ENCODE peak calls at places on chromosomes 1 and 21, in six cellular contexts. One of them, this sample, is unnamed.

GRCh38 chr1:155648207-155649147 is 38.5 kb downstream of the MSTO1 start:
- DNase-seq in IMR-90: peak; percentile 94
- DNase-seq in gastrocnemius medialis: no peak
- DNase-seq in suprapubic skin: no peak
- DNase-seq in prostate gland: peak; percentile 56
- DNase-seq in testis: no peak
- DNase-seq in this sample: peak; percentile 56

GRCh38 chr1:16977377-16977776 is 3.0 kb downstream of the MFAP2 start:
- DNase-seq in IMR-90: no peak
- DNase-seq in gastrocnemius medialis: no peak
- DNase-seq in suprapubic skin: no peak
- DNase-seq in prostate gland: no peak
- DNase-seq in testis: no peak
- DNase-seq in this sample: no peak

GRCh38 chr1:203628185-203628996 is 1.8 kb downstream of the ATP2B4 start:
- DNase-seq in IMR-90: peak; percentile 56
- DNase-seq in gastrocnemius medialis: peak; percentile 25
- DNase-seq in suprapubic skin: no peak
- DNase-seq in prostate gland: no peak
- DNase-seq in testis: peak; percentile 56
- DNase-seq in this sample: no peak

GRCh38 chr1:185480545-185480944 is 163.5 kb upstream of the IVNS1ABP start:
- DNase-seq in IMR-90: no peak
- DNase-seq in gastrocnemius medialis: no peak
- DNase-seq in suprapubic skin: no peak
- DNase-seq in prostate gland: no peak
- DNase-seq in testis: no peak
- DNase-seq in this sample: no peak

GRCh38 chr1:37169743-37170275 is 135.5 kb upstream of the GRIK3 start:
- DNase-seq in IMR-90: no peak
- DNase-seq in gastrocnemius medialis: no peak
- DNase-seq in suprapubic skin: no peak
- DNase-seq in prostate gland: no peak
- DNase-seq in testis: no peak
- DNase-seq in this sample: no peak

GRCh38 chr1:58883888-58884482 is 100.1 kb upstream of the JUN start:
- DNase-seq in IMR-90: no peak
- DNase-seq in gastrocnemius medialis: no peak
- DNase-seq in suprapubic skin: no peak
- DNase-seq in prostate gland: no peak
- DNase-seq in testis: no peak
- DNase-seq in this sample: no peak

GRCh38 chr1:107419003-107419402 is 278.2 kb downstream of the NTNG1 start:
- DNase-seq in IMR-90: no peak
- DNase-seq in gastrocnemius medialis: no peak
- DNase-seq in suprapubic skin: no peak
- DNase-seq in prostate gland: no peak
- DNase-seq in testis: no peak
- DNase-seq in this sample: no peak

GRCh38 chr1:57770236-57770635 is 346.4 kb upstream of the DAB1 start:
- DNase-seq in IMR-90: no peak
- DNase-seq in gastrocnemius medialis: no peak
- DNase-seq in suprapubic skin: no peak
- DNase-seq in prostate gland: no peak
- DNase-seq in testis: no peak
- DNase-seq in this sample: no peak

GRCh38 chr1:214990619-214991018 is 91.9 kb upstream of the KCNK2 start:
- DNase-seq in IMR-90: peak; percentile 99
- DNase-seq in gastrocnemius medialis: no peak
- DNase-seq in suprapubic skin: no peak
- DNase-seq in prostate gland: no peak
- DNase-seq in testis: no peak
- DNase-seq in this sample: peak; percentile 44

GRCh38 chr21:29347274-29347681 is 48.6 kb downstream of the BACH1 start:
- DNase-seq in IMR-90: peak; percentile 55
- DNase-seq in gastrocnemius medialis: no peak
- DNase-seq in suprapubic skin: no peak
- DNase-seq in prostate gland: no peak
- DNase-seq in testis: no peak
- DNase-seq in this sample: no peak
- TF ChIP-seq POLR2A in IMR-90: no peak
- TF ChIP-seq POLR2A in gastrocnemius medialis: no peak
- TF ChIP-seq POLR2A in suprapubic skin: no peak
- TF ChIP-seq POLR2A in prostate gland: no peak
- TF ChIP-seq POLR2A in testis: no peak
- TF ChIP-seq POLR2A in this sample: no peak

GRCh38 chr1:166166701-166167394 is at the start of gene FAM78B:
- DNase-seq in IMR-90: peak; percentile 7
- DNase-seq in gastrocnemius medialis: peak; percentile 84
- DNase-seq in suprapubic skin: peak; percentile 84
- DNase-seq in prostate gland: peak; percentile 60
- DNase-seq in testis: peak; percentile 89
- DNase-seq in this sample: peak; percentile 41
- TF ChIP-seq POLR2A in IMR-90: no peak
- TF ChIP-seq POLR2A in gastrocnemius medialis: no peak
- TF ChIP-seq POLR2A in suprapubic skin: no peak
- TF ChIP-seq POLR2A in prostate gland: no peak
- TF ChIP-seq POLR2A in testis: no peak
- TF ChIP-seq POLR2A in this sample: no peak

GRCh38 chr1:18158731-18159130 is 51.1 kb downstream of the IGSF21 start:
- DNase-seq in IMR-90: no peak
- DNase-seq in gastrocnemius medialis: no peak
- DNase-seq in suprapubic skin: no peak
- DNase-seq in prostate gland: no peak
- DNase-seq in testis: no peak
- DNase-seq in this sample: no peak

GRCh38 chr1:18157352-18157751 is 49.8 kb downstream of the IGSF21 start:
- DNase-seq in IMR-90: no peak
- DNase-seq in gastrocnemius medialis: no peak
- DNase-seq in suprapubic skin: no peak
- DNase-seq in prostate gland: no peak
- DNase-seq in testis: no peak
- DNase-seq in this sample: no peak

GRCh38 chr1:18155881-18156385 is 48.3 kb downstream of the IGSF21 start:
- DNase-seq in IMR-90: no peak
- DNase-seq in gastrocnemius medialis: no peak
- DNase-seq in suprapubic skin: no peak
- DNase-seq in prostate gland: no peak
- DNase-seq in testis: no peak
- DNase-seq in this sample: no peak

GRCh38 chr1:18160290-18160942 is 52.8 kb downstream of the IGSF21 start:
- DNase-seq in IMR-90: no peak
- DNase-seq in gastrocnemius medialis: peak; percentile 44
- DNase-seq in suprapubic skin: no peak
- DNase-seq in prostate gland: no peak
- DNase-seq in testis: peak; percentile 49
- DNase-seq in this sample: no peak

DNA sequence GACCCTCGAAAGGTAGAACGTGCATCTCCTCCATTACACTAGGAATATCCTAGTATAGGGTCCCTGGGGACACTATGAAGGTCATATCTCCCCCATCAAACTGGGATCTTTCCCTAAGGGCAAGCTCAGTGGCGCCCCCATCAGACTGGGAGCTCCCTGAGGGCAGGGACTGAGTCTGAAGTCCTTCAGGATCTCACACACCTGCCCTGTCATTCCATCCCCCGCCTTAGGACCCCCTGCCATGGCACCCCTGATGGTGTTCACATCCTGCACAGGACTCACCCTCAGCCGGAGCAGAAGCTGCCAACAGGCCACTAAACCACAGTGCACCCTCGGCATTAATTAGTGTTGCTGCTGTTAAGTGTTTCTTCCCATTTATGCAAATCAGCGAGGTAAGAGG is 50.4 kb downstream of the IGSF21 start:
- DNase-seq in IMR-90: no peak
- DNase-seq in gastrocnemius medialis: no peak
- DNase-seq in suprapubic skin: no peak
- DNase-seq in prostate gland: no peak
- DNase-seq in testis: no peak
- DNase-seq in this sample: no peak
- TF ChIP-seq POLR2A in IMR-90: no peak
- TF ChIP-seq POLR2A in gastrocnemius medialis: no peak
- TF ChIP-seq POLR2A in suprapubic skin: no peak
- TF ChIP-seq POLR2A in prostate gland: no peak
- TF ChIP-seq POLR2A in testis: no peak
- TF ChIP-seq POLR2A in this sample: no peak

DNA sequence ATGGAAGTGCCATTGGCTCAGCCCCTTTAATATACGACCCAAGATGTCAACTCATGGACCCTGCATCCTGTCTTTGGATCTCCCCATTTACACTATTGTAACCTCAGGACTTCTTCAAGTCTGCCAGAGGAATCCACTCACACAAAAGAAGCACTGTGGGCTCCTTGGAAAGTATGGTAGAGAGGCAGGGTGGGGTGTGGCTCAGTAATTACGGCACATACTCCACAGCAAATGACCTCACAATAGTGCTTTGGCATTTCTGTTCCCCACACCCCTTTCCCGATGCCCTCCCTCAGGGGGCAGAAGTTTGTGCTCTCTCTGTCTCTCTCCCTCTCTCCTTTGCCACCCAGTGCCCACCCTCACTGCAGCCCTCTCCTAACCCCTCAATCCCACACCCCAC is 27.8 kb upstream of the IFNAR2 start:
- DNase-seq in IMR-90: no peak
- DNase-seq in gastrocnemius medialis: no peak
- DNase-seq in suprapubic skin: no peak
- DNase-seq in prostate gland: no peak
- DNase-seq in testis: no peak
- DNase-seq in this sample: no peak
- TF ChIP-seq POLR2A in IMR-90: no peak
- TF ChIP-seq POLR2A in gastrocnemius medialis: no peak
- TF ChIP-seq POLR2A in suprapubic skin: no peak
- TF ChIP-seq POLR2A in prostate gland: no peak
- TF ChIP-seq POLR2A in testis: no peak
- TF ChIP-seq POLR2A in this sample: no peak

GRCh38 chr1:207060596-207060995 is 7.5 kb downstream of the PFKFB2 start:
- DNase-seq in IMR-90: no peak
- DNase-seq in gastrocnemius medialis: no peak
- DNase-seq in suprapubic skin: no peak
- DNase-seq in prostate gland: no peak
- DNase-seq in testis: no peak
- DNase-seq in this sample: no peak

GRCh38 chr1:207059881-207060280 is 6.8 kb downstream of the PFKFB2 start:
- DNase-seq in IMR-90: no peak
- DNase-seq in gastrocnemius medialis: no peak
- DNase-seq in suprapubic skin: no peak
- DNase-seq in prostate gland: no peak
- DNase-seq in testis: no peak
- DNase-seq in this sample: no peak

GRCh38 chr1:207058252-207058651 is 5.2 kb downstream of the PFKFB2 start:
- DNase-seq in IMR-90: no peak
- DNase-seq in gastrocnemius medialis: peak; percentile 52
- DNase-seq in suprapubic skin: no peak
- DNase-seq in prostate gland: no peak
- DNase-seq in testis: no peak
- DNase-seq in this sample: no peak

GRCh38 chr1:207056673-207057072 is 3.6 kb downstream of the PFKFB2 start:
- DNase-seq in IMR-90: no peak
- DNase-seq in gastrocnemius medialis: peak; percentile 73
- DNase-seq in suprapubic skin: no peak
- DNase-seq in prostate gland: no peak
- DNase-seq in testis: no peak
- DNase-seq in this sample: no peak

DNA sequence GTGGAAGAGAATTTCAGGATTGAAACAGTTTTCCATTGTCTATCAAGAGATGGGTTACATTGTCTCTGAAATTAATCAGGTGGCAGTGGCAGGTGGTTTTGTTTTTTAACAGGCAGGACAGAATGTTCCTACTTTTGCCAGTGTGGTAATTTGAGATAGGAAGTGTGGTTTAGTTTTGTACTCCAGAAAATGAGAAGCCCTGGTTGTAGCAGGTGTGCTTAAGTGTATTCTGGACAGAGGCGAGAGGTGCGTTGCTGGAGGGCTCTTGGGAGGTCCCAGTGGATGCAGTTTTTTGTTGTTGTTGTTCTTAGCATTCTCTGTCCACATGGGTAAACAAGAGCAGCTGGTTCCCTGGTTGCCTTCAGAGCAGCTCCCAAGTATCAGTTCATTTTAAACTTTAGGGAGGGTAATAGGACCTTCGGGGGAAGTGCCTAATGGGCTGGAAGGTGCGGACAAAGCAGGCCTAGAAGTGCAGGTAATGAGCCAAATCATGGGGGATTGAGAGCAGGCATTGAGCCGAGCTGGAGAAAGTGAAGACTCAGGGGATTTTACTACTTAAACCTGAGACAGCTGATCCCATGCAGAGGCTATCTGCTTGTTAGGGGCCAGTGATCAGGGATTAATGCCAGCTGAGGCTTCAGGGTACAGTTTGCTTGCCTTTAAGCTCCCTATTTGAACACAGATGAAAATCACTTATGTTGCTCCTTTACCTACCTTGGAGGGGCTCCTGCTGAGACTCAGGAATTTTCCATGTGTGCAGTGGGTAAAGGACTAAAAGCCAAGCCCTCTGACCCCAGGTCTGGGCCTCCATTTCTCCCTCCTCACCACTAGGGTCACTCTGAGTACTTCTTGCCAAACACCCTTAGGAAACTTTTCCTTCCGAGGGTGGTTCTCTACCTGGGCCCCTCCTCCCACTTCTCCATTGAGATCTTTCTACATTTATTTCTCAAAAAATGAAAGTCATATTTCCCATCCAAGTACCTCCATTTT is 6.1 kb downstream of the PFKFB2 start:
- DNase-seq in IMR-90: no peak
- DNase-seq in gastrocnemius medialis: peak; percentile 53
- DNase-seq in suprapubic skin: no peak
- DNase-seq in prostate gland: no peak
- DNase-seq in testis: no peak
- DNase-seq in this sample: no peak
- TF ChIP-seq POLR2A in IMR-90: no peak
- TF ChIP-seq POLR2A in gastrocnemius medialis: peak; percentile 82
- TF ChIP-seq POLR2A in suprapubic skin: no peak
- TF ChIP-seq POLR2A in prostate gland: no peak
- TF ChIP-seq POLR2A in testis: no peak
- TF ChIP-seq POLR2A in this sample: no peak

DNA sequence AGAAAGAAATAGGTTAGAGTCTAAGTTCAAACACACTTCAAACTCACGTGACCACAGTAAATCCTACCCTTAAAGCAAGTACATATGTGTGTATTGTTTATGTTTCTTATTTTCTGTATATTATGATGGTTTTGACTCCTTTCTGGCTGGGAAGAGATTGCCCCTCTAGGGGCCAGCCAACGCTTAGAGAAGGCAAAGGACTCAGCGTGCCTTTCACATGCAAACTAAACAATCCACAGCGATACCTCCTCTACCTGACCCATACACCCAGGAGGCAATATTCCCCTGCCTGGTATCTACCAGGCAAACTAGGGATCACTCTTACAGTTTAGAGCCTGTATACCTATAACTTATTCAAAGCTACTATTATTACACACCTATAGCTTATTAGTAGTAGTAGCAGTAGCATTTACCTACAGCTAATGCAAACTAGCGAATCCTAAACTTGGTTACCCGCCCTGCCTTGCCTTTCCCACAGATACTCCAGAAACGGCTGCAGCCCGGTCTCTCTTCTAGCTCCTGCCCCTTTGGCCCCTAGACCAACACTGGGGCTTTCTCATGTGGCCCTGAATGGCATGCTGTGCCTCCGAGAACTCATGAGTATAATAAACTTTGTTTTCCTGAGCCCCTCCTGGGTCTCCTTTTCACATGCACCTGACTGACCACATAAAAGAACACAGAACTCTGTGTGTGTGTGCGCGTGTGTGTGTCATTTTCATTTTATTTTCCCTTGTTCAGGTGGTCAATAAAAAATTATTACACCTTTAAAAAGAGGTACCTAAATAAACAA is 14.0 kb downstream of the NRIP1 start:
- DNase-seq in IMR-90: no peak
- DNase-seq in gastrocnemius medialis: no peak
- DNase-seq in suprapubic skin: no peak
- DNase-seq in prostate gland: no peak
- DNase-seq in testis: no peak
- DNase-seq in this sample: no peak
- TF ChIP-seq POLR2A in IMR-90: no peak
- TF ChIP-seq POLR2A in gastrocnemius medialis: no peak
- TF ChIP-seq POLR2A in suprapubic skin: no peak
- TF ChIP-seq POLR2A in prostate gland: no peak
- TF ChIP-seq POLR2A in testis: no peak
- TF ChIP-seq POLR2A in this sample: no peak

This sample was measured in H54.